ENCODE peak calls at places on chromosomes 7 and 10, in five cellular contexts. P, X, S, K and G are unnamed samples. For H3K27me3, the result is how much of the 10 kb centered on the place peaks cover.

GRCh38 chr7:151056286-151057037 is 1.2 kb downstream of the CDK5 start:
- DNase-seq in P (no peak), X (no peak), S (no peak), K (no peak), G (no peak)

GRCh38 chr10:4947635-4948596 is 15.3 kb upstream of the AKR1C1 start:
- DNase-seq in P (peak), X (no peak), S (no peak), K (peak), G (no peak)

GRCh38 chr7:100819586-100819985 is 7.7 kb downstream of the EPHB4 start:
- DNase-seq in P (no peak), X (no peak), S (no peak), K (no peak), G (no peak)

GRCh38 chr7:27030393-27031001 is 65.3 kb downstream of the HOXA1 start:
- DNase-seq in P (no peak), X (no peak), S (no peak), K (no peak), G (no peak)

GRCh38 chr10:8420182-8420581 is 365.7 kb downstream of the GATA3 start:
- DNase-seq in P (no peak), X (no peak), S (no peak), K (no peak), G (no peak)

GRCh38 chr10:119478111-119479047 is 64.1 kb downstream of the RGS10 start:
- DNase-seq in P (no peak), X (no peak), S (no peak), K (no peak), G (no peak)

GRCh38 chr10:88881335-88881734 is 1.3 kb downstream of the STAMBPL1 start:
- DNase-seq in P (no peak), X (no peak), S (no peak), K (no peak), G (no peak)

GRCh38 chr7:90594791-90595317 is 1.3 kb upstream of the CDK14 start:
- DNase-seq in P (peak), X (peak), S (no peak), K (peak), G (peak)

GRCh38 chr7:23893172-23893941 is 183.3 kb downstream of the STK31 start:
- DNase-seq in P (no peak), X (no peak), S (no peak), K (peak), G (no peak)

GRCh38 chr10:29555746-29556481 is 78.9 kb downstream of the SVIL start:
- DNase-seq in P (no peak), X (no peak), S (no peak), K (peak), G (no peak)

GRCh38 chr10:80191589-80192270 is 13.6 kb downstream of the ANXA11 start:
- DNase-seq in P (no peak), X (no peak), S (peak), K (no peak), G (no peak)

GRCh38 chr7:71131256-71131752 is 640 bp upstream of the GALNT17 start:
- DNase-seq in P (peak), X (peak), S (no peak), K (peak), G (no peak)

GRCh38 chr7:126535176-126535575 is 717.6 kb downstream of the GRM8 start:
- DNase-seq in P (peak), X (no peak), S (no peak), K (no peak), G (no peak)

GRCh38 chr7:105106473-105106872 is 92.5 kb downstream of the KMT2E start:
- DNase-seq in P (no peak), X (no peak), S (no peak), K (no peak), G (no peak)

GRCh38 chr7:44080118-44080517 is 2.2 kb downstream of the POLM start:
- DNase-seq in P (no peak), X (no peak), S (peak), K (no peak), G (peak)

GRCh38 chr7:26658698-26659084 is 205.7 kb downstream of the SKAP2 start:
- DNase-seq in P (no peak), X (no peak), S (no peak), K (no peak), G (no peak)

DNA sequence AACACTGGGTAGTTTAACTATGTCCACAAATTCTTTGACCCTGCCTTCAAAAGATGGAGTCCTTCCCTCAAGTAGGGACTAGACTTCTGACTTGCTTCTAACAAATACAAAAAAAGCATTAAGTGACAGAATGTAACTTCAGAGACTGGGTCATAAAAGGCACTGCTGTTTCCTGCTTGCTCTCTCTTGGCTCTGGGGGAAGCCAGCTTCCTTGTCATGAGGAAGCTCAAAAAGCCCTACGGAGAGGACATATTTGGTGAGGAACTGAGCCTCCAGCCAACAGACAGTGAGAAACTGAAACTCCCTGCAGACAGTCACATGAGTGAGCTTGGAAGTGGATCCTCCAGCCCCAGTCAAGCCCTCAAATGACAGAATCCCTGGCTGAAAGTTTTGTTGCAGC is 26.3 kb upstream of the SLC35G1 start:
- DNase-seq in P (no peak), X (no peak), S (no peak), K (no peak), G (no peak)
- H3K27me3 ChIP-seq in P (under half), X (under half), S (under half), K (under half), G (under half)

DNA sequence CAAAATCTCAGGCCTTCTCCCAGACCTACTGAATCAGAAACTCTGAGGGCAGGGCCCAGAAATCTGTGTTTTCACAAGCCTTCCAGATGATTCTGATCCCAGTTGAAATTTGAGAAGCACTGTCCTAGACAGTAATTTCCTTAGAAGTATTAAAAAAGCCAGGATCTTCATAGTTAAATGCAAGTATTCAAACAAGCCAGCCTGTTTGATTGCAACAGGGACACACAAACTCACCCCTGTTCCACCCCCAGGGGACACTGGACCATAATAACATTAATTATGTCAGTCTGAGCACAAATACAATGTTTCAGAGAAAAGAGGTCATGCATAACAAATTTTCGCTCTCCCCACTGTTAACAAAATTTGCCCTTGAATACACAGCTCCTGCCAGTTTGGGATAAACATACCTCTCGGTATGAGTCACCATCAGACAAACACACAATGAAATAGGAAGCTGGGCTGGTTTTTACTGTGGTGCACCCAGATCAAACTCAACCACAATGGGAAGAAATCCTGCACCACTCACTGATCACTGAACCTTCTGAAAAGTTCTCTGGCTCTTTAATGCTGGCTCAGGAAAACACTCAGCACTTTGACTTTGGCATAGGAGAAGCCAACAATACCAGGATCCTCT is 34.3 kb downstream of the ABLIM1 start:
- DNase-seq in P (no peak), X (no peak), S (no peak), K (peak), G (no peak)
- H3K27ac ChIP-seq in P (peak), X (peak), S (peak), K (no peak), G (no peak)

GRCh38 chr10:120685136-120685535 is 166.0 kb upstream of the WDR11 start:
- DNase-seq in P (no peak), X (no peak), S (no peak), K (no peak), G (no peak)
- H3K4me3 ChIP-seq in P (no peak), X (no peak), S (no peak), K (no peak), G (no peak)

DNA sequence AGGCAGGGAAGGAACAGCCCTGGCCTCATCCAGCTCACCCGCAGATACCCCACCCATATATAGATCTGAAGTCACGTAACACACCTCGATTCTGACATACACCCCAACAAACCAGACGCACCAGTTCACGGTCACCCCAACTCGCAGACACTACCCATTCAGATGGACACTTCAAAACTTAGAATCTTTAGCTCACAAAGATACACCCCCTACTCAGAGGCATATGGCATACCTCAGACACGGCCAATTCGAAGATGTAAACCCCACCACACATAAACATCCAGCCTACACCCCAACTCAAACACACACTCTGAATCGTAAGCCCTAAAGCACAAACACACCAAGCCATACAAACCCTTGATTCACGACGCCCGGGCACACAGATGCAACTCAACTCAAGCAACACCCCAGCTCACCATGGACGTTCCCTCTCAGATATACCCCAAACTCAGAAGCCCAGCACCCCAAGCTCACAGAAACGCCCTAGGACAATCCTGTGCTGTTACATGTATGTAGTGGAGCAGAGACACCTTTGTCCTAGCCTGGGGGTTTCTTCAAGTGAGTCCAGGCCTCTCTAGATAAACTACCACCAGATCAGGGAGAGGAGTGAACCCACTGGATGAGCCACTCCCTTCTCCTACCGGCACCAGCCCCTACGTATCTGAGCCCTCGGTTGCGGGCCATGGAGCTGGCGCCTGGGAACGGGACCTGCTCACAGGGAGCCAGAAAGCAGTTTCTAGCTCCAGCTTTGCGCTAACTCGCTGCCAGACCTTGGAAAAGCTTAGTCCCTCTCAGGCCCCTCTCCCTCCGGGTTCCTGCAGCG is 8.8 kb downstream of the PSD start:
- DNase-seq in P (no peak), X (no peak), S (no peak), K (no peak), G (no peak)
- H3K27me3 ChIP-seq in P (under half), X (half or more), S (half or more), K (under half), G (half or more)

GRCh38 chr10:60733826-60734225 is 44.5 kb upstream of the CDK1 start:
- DNase-seq in P (no peak), X (no peak), S (peak), K (no peak), G (no peak)
- H3K27ac ChIP-seq in P (no peak), X (no peak), S (peak), K (no peak), G (no peak)

GRCh38 chr10:128186959-128187787 is 61.0 kb upstream of the MKI67 start:
- DNase-seq in P (no peak), X (no peak), S (no peak), K (no peak), G (no peak)
- H3K4me3 ChIP-seq in P (no peak), X (no peak), S (no peak), K (no peak), G (no peak)